ENCODE peak calls at places on chromosomes 16 and 17, in five cellular contexts. X is lower lobe of right lung, S is A549, F is esophagus squamous epithelium, U is stomach. L is an unnamed sample.
A peak's percentile ranks its signal among the peaks of the same experiment; 100 is the strongest.

GRCh38 chr17:81371910-81372760 is 23.1 kb upstream of the BAHCC1 start:
- DNase-seq in X (peak; percentile 62), S (peak; percentile 73), F (no peak), U (no peak), L (peak; percentile 69)

GRCh38 chr17:39094607-39095308 is 56.7 kb downstream of the PLXDC1 start:
- DNase-seq in X (no peak), S (no peak), F (no peak), U (no peak), L (no peak)

GRCh38 chr17:57989011-57989345 is 924 bp upstream of the VEZF1 start:
- DNase-seq in X (no peak), S (peak; percentile 62), F (no peak), U (peak; percentile 31), L (peak; percentile 34)

GRCh38 chr17:3963214-3964201 is 729 bp downstream of the ATP2A3 start:
- DNase-seq in X (peak; percentile 67), S (no peak), F (peak; percentile 57), U (peak; percentile 51), L (peak; percentile 52)

GRCh38 chr16:53103811-53104210 is 49.0 kb downstream of the CHD9 start:
- DNase-seq in X (no peak), S (no peak), F (no peak), U (no peak), L (no peak)

GRCh38 chr16:77531741-77532140 is 96.9 kb upstream of the ADAMTS18 start:
- DNase-seq in X (no peak), S (no peak), F (no peak), U (no peak), L (no peak)

GRCh38 chr16:19001788-19002187 is 18.1 kb downstream of the TMC7 start:
- DNase-seq in X (no peak), S (no peak), F (no peak), U (no peak), L (no peak)

GRCh38 chr16:86618431-86619262 is 40.3 kb downstream of the FOXL1 start:
- DNase-seq in X (no peak), S (peak; percentile 19), F (no peak), U (no peak), L (no peak)

GRCh38 chr17:43875476-43876147 is 28.6 kb downstream of the CD300LG start:
- DNase-seq in X (no peak), S (no peak), F (no peak), U (no peak), L (no peak)

GRCh38 chr17:12961655-12962054 is 56.2 kb downstream of the ELAC2 start:
- DNase-seq in X (no peak), S (no peak), F (no peak), U (no peak), L (no peak)

GRCh38 chr17:12958786-12959185 is 59.0 kb downstream of the ELAC2 start:
- DNase-seq in X (no peak), S (no peak), F (no peak), U (no peak), L (no peak)

GRCh38 chr17:12955521-12955920 is 62.3 kb downstream of the ELAC2 start:
- DNase-seq in X (no peak), S (no peak), F (no peak), U (no peak), L (no peak)

GRCh38 chr17:12963505-12963904 is 54.3 kb downstream of the ELAC2 start:
- DNase-seq in X (no peak), S (no peak), F (no peak), U (no peak), L (no peak)

DNA sequence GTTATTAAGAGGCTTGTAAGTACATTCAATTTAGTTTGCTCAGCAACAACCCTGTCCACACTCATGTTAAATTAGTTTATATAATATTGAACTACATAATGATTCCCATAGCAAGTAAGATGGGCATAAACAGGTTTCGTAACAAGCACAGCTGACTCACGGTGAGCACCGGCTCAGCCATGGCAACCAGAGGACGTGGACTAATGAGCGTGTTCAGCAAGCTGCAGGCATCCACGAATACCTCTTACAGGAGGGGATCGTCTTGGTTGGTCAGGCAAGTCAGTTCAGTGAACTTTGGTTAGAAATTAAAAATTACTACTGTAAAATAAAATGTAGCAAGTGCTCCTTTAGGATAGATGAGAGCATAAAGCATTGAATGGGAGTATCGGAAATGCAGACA is 58.4 kb downstream of the ELAC2 start:
- DNase-seq in X (no peak), S (no peak), F (no peak), U (no peak), L (no peak)
- TF ChIP-seq CTCF in X (no peak), S (no peak), F (no peak), U (no peak), L (no peak)

GRCh38 chr16:88495268-88495772 is 42.2 kb downstream of the ZFPM1 start:
- DNase-seq in X (no peak), S (no peak), F (no peak), U (no peak), L (no peak)
- H3K4me1 ChIP-seq in X (peaks cover 10% of the 10 kb centered on the region), S (no peaks in the 10 kb centered on the region), F (no peaks in the 10 kb centered on the region), U (peaks cover 31% of the 10 kb centered on the region), L (no peaks in the 10 kb centered on the region)

DNA sequence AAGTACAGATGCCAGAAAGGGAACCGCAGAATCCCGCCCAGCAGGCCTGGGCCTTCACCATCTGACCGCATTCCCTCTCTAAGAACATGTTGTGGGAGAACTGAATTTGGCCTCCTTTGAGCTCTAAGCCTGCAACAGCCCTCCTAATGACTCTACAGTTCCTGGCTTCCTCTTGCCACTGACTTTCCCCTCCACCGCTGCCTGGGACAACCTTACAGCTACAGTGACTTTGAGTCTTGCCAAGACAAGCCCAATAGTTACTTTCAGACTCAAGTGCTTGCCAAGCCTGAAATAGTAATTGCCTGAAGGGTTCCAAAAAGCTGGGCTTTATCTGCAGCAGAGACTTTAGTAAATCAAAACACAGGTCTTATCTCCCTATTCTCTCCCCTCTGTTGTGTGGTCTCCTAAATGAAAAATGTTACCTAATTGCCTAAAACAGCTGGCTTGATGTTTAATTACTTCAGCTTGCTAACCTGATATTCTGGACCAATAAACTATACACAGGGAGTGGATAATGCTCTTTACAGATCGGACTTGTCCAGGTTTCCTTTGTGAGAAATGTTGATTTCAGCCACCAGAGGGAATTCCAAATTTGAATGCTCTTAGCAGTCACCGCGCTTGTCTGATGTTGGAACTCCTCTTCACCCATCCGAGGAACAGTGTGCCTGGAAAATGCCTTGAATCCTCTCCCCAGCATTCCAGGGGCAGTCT is 85.1 kb upstream of the TBX2 start:
- DNase-seq in X (peak; percentile 54), S (no peak), F (no peak), U (peak; percentile 58), L (no peak)
- TF ChIP-seq CTCF in X (no peak), S (no peak), F (no peak), U (no peak), L (no peak)

GRCh38 chr17:77379837-77380236 is 239.1 kb downstream of the SEC14L1 start:
- DNase-seq in X (no peak), S (no peak), F (no peak), U (no peak), L (no peak)
- H3K4me1 ChIP-seq in X (peaks cover 95% of the 10 kb centered on the region), S (peaks cover 71% of the 10 kb centered on the region), F (peaks cover 89% of the 10 kb centered on the region), U (peaks cover 97% of the 10 kb centered on the region), L (peaks cover 62% of the 10 kb centered on the region)

DNA sequence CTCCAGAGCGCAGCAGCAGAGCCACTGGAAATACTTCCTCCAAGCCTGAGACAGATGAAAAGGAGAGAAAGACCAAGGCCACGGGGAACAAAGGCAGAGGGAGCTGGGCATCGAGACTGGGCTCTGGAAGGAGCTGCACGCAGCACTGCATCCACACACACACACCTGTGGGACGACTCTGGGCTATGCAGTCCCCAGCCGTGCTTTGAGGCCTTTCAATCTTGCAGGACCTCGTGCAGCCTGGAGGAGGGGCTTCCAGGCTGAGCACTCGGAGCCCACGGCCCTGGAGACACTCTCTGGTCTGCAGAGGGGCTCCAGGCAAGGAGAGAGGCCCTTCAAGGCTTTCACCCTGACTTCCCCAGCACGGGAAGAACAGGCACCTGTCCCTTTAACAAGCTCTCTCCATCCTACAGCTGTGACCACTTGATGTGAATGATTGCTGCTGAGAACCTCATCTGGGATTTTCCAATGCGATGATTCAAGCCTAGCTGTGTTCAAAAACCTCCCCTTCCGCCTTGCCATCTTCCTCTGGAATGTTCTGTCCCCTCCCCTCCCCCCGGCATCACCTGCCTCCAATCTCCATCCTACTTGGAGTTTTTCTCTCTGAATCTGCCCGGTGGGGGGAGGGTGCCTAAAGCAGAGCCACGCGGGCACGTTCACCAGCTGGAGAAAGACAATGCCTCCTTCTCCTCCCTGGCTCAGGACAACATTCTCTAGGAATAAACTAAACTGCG is 37.5 kb downstream of the RBFOX3 start:
- DNase-seq in X (peak; percentile 29), S (no peak), F (no peak), U (no peak), L (no peak)
- TF ChIP-seq CTCF in X (no peak), S (no peak), F (no peak), U (no peak), L (no peak)

DNA sequence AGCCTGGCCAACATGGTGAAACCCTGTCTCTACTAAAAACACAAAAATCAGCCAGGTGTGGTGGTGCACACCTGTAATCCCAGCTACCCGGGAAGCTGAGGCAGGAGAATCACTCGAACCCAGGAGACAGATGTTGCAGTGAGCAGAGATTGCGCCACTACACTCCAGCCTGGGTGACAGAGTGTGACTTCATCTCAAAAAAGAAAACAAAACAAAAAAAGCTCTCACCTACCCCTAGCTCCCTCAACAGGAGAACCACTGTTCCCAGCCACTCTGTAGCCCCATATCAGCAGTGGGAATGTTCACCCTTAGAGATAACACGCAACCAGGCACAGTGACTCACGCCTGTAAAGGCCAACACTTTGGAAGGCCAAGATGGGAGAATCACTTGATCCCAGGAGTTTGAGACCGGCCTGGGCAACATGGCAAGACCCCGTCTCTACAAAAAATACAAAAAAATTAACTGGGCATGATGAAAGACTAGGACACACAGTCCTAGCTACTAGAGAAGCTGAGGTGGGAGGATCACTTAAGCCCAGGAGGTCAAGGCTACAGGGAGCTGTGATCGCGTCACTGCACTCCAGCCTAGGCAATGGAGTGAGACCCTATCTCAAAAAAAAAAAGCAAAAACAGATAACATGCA is 5.4 kb downstream of the TMC8 start:
- DNase-seq in X (no peak), S (no peak), F (no peak), U (no peak), L (no peak)
- H3K4me1 ChIP-seq in X (peaks cover 53% of the 10 kb centered on the region), S (peaks cover 10% of the 10 kb centered on the region), F (peaks cover 25% of the 10 kb centered on the region), U (peaks cover 25% of the 10 kb centered on the region), L (peaks cover 4% of the 10 kb centered on the region)

GRCh38 chr16:88352261-88353200 is 30.2 kb upstream of the ZNF469 start:
- DNase-seq in X (peak; percentile 34), S (no peak), F (no peak), U (no peak), L (no peak)

GRCh38 chr16:88349903-88350900 is 32.6 kb upstream of the ZNF469 start:
- DNase-seq in X (peak; percentile 33), S (no peak), F (no peak), U (no peak), L (no peak)

GRCh38 chr16:88350922-88351321 is 31.8 kb upstream of the ZNF469 start:
- DNase-seq in X (peak; percentile 35), S (no peak), F (no peak), U (no peak), L (no peak)

GRCh38 chr16:88353232-88353631 is 29.5 kb upstream of the ZNF469 start:
- DNase-seq in X (peak; percentile 36), S (no peak), F (no peak), U (no peak), L (no peak)

GRCh38 chr16:88351521-88352101 is 31.1 kb upstream of the ZNF469 start:
- DNase-seq in X (peak; percentile 29), S (no peak), F (no peak), U (no peak), L (no peak)
- TF ChIP-seq CTCF in X (no peak), S (no peak), F (no peak), U (no peak), L (no peak)

DNA sequence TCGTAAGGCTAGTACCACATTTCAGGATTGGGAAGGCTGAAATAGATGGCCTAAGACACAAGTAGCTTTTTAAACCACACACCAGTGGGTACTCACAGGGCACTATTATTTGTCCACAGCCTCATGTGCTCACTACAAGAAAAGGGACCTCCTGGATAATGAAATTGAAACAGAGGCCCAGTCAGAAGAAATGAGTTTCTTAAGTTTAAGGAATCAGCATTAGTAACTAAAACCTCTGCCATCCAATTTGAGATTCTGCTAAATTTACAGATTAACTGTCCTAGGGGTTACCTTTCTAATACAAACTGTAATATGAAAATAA is 3.0 kb downstream of the USP7 start:
- DNase-seq in X (no peak), S (no peak), F (no peak), U (no peak), L (no peak)
- H3K4me1 ChIP-seq in X (peaks cover 72% of the 10 kb centered on the region), S (peaks cover 58% of the 10 kb centered on the region), F (peaks cover 65% of the 10 kb centered on the region), U (peaks cover 62% of the 10 kb centered on the region), L (peaks cover 52% of the 10 kb centered on the region)

L was measured in neural progenitor cell.